ENCODE peak calls at places on chromosomes 12 and 14, in seven cellular contexts. U is CD4-positive, alpha-beta T cell; X is putamen; O is iris pigment epithelial cell; P is right atrium auricular region; K is H4; Y is fibroblast of gingiva. W is an unnamed sample.

GRCh38 chr14:105117257-105117646 is 51.3 kb downstream of the JAG2 start:
- DNase-seq in U (no peak), X (no peak), O (no peak), P (no peak), K (no peak), Y (no peak), W (no peak)

GRCh38 chr12:67943295-67943892 is 45.9 kb upstream of the IFNG-AS1 start:
- DNase-seq in U (peak; percentile 59), X (peak; percentile 72), O (peak; percentile 71), P (peak; percentile 78), K (peak; percentile 61), Y (peak; percentile 62), W (peak; percentile 2)

GRCh38 chr14:84767434-84767833 is 762.5 kb upstream of the FLRT2 start:
- DNase-seq in U (no peak), X (no peak), O (no peak), P (no peak), K (no peak), Y (no peak), W (no peak)

GRCh38 chr14:64844272-64844671 is 35.4 kb downstream of the SPTB start:
- DNase-seq in U (no peak), X (no peak), O (no peak), P (no peak), K (no peak), Y (no peak), W (no peak)

GRCh38 chr14:53628747-53629146 is 327.9 kb downstream of the BMP4 start:
- DNase-seq in U (no peak), X (no peak), O (no peak), P (no peak), K (no peak), Y (no peak), W (no peak)

GRCh38 chr14:105480807-105481801 is 5.6 kb upstream of the CRIP1 start:
- DNase-seq in U (peak; percentile 90), X (peak; percentile 88), O (peak; percentile 77), P (peak; percentile 95), K (peak; percentile 81), Y (peak; percentile 84), W (peak; percentile 31)

GRCh38 chr12:29455087-29455486 is 42.4 kb downstream of the OVCH1 start:
- DNase-seq in U (no peak), X (peak; percentile 93), O (no peak), P (no peak), K (no peak), Y (no peak), W (no peak)

GRCh38 chr14:83744901-83745300 is 1785.0 kb upstream of the FLRT2 start:
- DNase-seq in U (no peak), X (no peak), O (peak; percentile 53), P (no peak), K (no peak), Y (no peak), W (no peak)

GRCh38 chr12:25496098-25496587 is 56.9 kb downstream of the LMNTD1 start:
- DNase-seq in U (no peak), X (no peak), O (peak; percentile 13), P (no peak), K (no peak), Y (peak; percentile 53), W (no peak)

GRCh38 chr14:105067969-105068301 is 2.7 kb upstream of the GPR132 start:
- DNase-seq in U (no peak), X (no peak), O (no peak), P (no peak), K (no peak), Y (no peak), W (no peak)

GRCh38 chr12:61348871-61349270 is 911.3 kb upstream of the USP15 start:
- DNase-seq in U (no peak), X (no peak), O (no peak), P (no peak), K (no peak), Y (no peak), W (no peak)

GRCh38 chr12:4133636-4134433 is 139.7 kb upstream of the CCND2 start:
- DNase-seq in U (no peak), X (no peak), O (no peak), P (no peak), K (no peak), Y (no peak), W (no peak)

GRCh38 chr12:56078931-56079728 is 835 bp upstream of the ERBB3 start:
- DNase-seq in U (peak; percentile 39), X (peak; percentile 87), O (peak; percentile 80), P (peak; percentile 90), K (peak; percentile 64), Y (peak; percentile 80), W (no peak)

GRCh38 chr14:74913986-74914573 is 9.0 kb downstream of the RPS6KL1 start:
- DNase-seq in U (no peak), X (peak; percentile 59), O (peak; percentile 74), P (peak; percentile 84), K (peak; percentile 60), Y (peak; percentile 72), W (no peak)

GRCh38 chr12:62466018-62466595 is 519 bp upstream of the MON2 start:
- DNase-seq in U (no peak), X (peak; percentile 24), O (peak; percentile 51), P (peak; percentile 62), K (no peak), Y (peak; percentile 21), W (peak; percentile 40)

GRCh38 chr12:50506753-50507473 is 2.1 kb downstream of the DIP2B start:
- DNase-seq in U (no peak), X (no peak), O (no peak), P (no peak), K (no peak), Y (no peak), W (no peak)

GRCh38 chr12:123050331-123050809 is 69.9 kb downstream of the ARL6IP4 start:
- DNase-seq in U (no peak), X (no peak), O (peak; percentile 79), P (no peak), K (peak; percentile 47), Y (peak; percentile 17), W (no peak)

GRCh38 chr12:111616177-111616623 is 17.1 kb upstream of the ATXN2 start:
- DNase-seq in U (no peak), X (no peak), O (peak; percentile 69), P (no peak), K (no peak), Y (peak; percentile 41), W (no peak)

GRCh38 chr12:48601013-48601756 is 31.3 kb upstream of the LALBA start:
- DNase-seq in U (no peak), X (no peak), O (peak; percentile 65), P (no peak), K (peak; percentile 44), Y (peak; percentile 23), W (no peak)

GRCh38 chr12:50110762-50111416 is 1.1 kb upstream of the COX14 start:
- DNase-seq in U (no peak), X (no peak), O (peak; percentile 25), P (peak; percentile 72), K (no peak), Y (peak; percentile 78), W (peak; percentile 35)

GRCh38 chr12:48037267-48037915 is 33.1 kb upstream of the COL2A1 start:
- DNase-seq in U (no peak), X (no peak), O (peak; percentile 31), P (no peak), K (no peak), Y (no peak), W (no peak)

GRCh38 chr14:53929871-53930685 is 26.5 kb downstream of the BMP4 start:
- DNase-seq in U (peak; percentile 20), X (no peak), O (no peak), P (no peak), K (no peak), Y (no peak), W (no peak)

GRCh38 chr14:23863836-23864235 is 89.7 kb upstream of the DHRS4 start:
- DNase-seq in U (no peak), X (no peak), O (no peak), P (no peak), K (no peak), Y (no peak), W (no peak)

GRCh38 chr14:34684578-34684977 is 29.8 kb downstream of the CFL2 start:
- DNase-seq in U (no peak), X (no peak), O (peak; percentile 84), P (no peak), K (no peak), Y (peak; percentile 35), W (peak; percentile 19)

GRCh38 chr12:12482150-12482761 is 80.4 kb downstream of the DUSP16 start:
- DNase-seq in U (peak; percentile 55), X (no peak), O (no peak), P (no peak), K (no peak), Y (no peak), W (no peak)

GRCh38 chr12:92363295-92364146 is 217.9 kb upstream of the BTG1 start:
- DNase-seq in U (peak; percentile 41), X (peak; percentile 64), O (peak; percentile 47), P (peak; percentile 63), K (no peak), Y (peak; percentile 31), W (no peak)

GRCh38 chr12:31118347-31118830 is 44.7 kb downstream of the DDX11 start:
- DNase-seq in U (no peak), X (no peak), O (no peak), P (no peak), K (no peak), Y (no peak), W (no peak)

GRCh38 chr12:58502236-58502635 is 418.1 kb downstream of the LRIG3 start:
- DNase-seq in U (no peak), X (no peak), O (no peak), P (no peak), K (peak; percentile 47), Y (peak; percentile 6), W (no peak)

GRCh38 chr14:88998027-88998426 is 173.6 kb downstream of the TTC8 start:
- DNase-seq in U (no peak), X (no peak), O (no peak), P (no peak), K (no peak), Y (peak; percentile 15), W (no peak)

GRCh38 chr12:2322554-2323120 is 269.9 kb downstream of the CACNA1C start:
- DNase-seq in U (no peak), X (no peak), O (no peak), P (no peak), K (no peak), Y (no peak), W (no peak)

GRCh38 chr12:4271433-4272013 is 2.0 kb upstream of the CCND2 start:
- DNase-seq in U (no peak), X (no peak), O (peak; percentile 23), P (no peak), K (no peak), Y (no peak), W (no peak)

GRCh38 chr12:5085896-5086295 is 42.2 kb downstream of the KCNA5 start:
- DNase-seq in U (no peak), X (no peak), O (peak; percentile 79), P (no peak), K (peak; percentile 95), Y (peak; percentile 40), W (no peak)

GRCh38 chr14:33998263-33998662 is 47.4 kb upstream of the EGLN3 start:
- DNase-seq in U (no peak), X (no peak), O (no peak), P (no peak), K (no peak), Y (no peak), W (no peak)

GRCh38 chr14:71692496-71692895 is 239.7 kb upstream of the RGS6 start:
- DNase-seq in U (no peak), X (peak; percentile 46), O (peak; percentile 61), P (no peak), K (peak; percentile 76), Y (peak; percentile 33), W (no peak)

GRCh38 chr14:33061667-33062325 is 123.1 kb downstream of the NPAS3 start:
- DNase-seq in U (no peak), X (peak; percentile 13), O (no peak), P (no peak), K (no peak), Y (no peak), W (no peak)

GRCh38 chr12:38392584-38393144 is 76.1 kb downstream of the ALG10B start:
- DNase-seq in U (no peak), X (no peak), O (peak; percentile 67), P (no peak), K (peak; percentile 70), Y (peak; percentile 21), W (no peak)

GRCh38 chr12:109762673-109763191 is 49.1 kb downstream of the FAM222A start:
- DNase-seq in U (no peak), X (no peak), O (no peak), P (no peak), K (no peak), Y (no peak), W (no peak)

GRCh38 chr14:66403183-66403582 is 83.0 kb upstream of the CCDC196 start:
- DNase-seq in U (no peak), X (no peak), O (peak; percentile 40), P (no peak), K (peak; percentile 53), Y (peak; percentile 21), W (peak; percentile 9)